ENCODE peak calls at places on chromosomes 11 and 22, in nine cellular contexts. R is GM19239; G is HepG2; W is hepatic stellate cell; I is mucosa of gallbladder; B is NCI-H2029; K is AG20443; Y is NCI-H1417; O is activated naive CD4-positive, alpha-beta T cell. C is an unnamed sample.

GRCh38 chr22:27836181-27836580 is 34.6 kb upstream of the MN1 start:
- DNase-seq in O (no peak), K (peak; percentile 74), W (no peak), G (no peak), B (no peak), R (no peak), Y (no peak), I (no peak), C (peak; percentile 81)

GRCh38 chr11:64793271-64794160 is 9.5 kb downstream of the MAP4K2 start:
- DNase-seq in O (no peak), R (no peak), Y (no peak), B (no peak), W (no peak), I (no peak), G (no peak), K (no peak), C (no peak)

GRCh38 chr11:1608363-1608762 is at the start of gene KRTAP5-3:
- DNase-seq in R (no peak), W (no peak), B (peak; percentile 39), K (no peak), G (no peak), I (no peak), Y (peak; percentile 43), O (no peak), C (no peak)

GRCh38 chr11:87437844-87438223 is 400.1 kb downstream of the TMEM135 start:
- DNase-seq in G (no peak), K (peak; percentile 56), O (no peak), B (no peak), Y (no peak), W (peak; percentile 28), I (no peak), R (no peak), C (peak; percentile 84)

GRCh38 chr11:34075178-34075820 is 23.8 kb downstream of the CAPRIN1 start:
- DNase-seq in Y (no peak), W (peak; percentile 57), R (no peak), G (no peak), B (no peak), I (no peak), O (no peak), K (peak; percentile 64), C (peak; percentile 63)

GRCh38 chr11:60777572-60777971 is 7.6 kb upstream of the MS4A10 start:
- DNase-seq in W (peak; percentile 90), R (no peak), K (peak; percentile 80), O (no peak), G (peak; percentile 37), Y (no peak), B (no peak), I (no peak), C (peak; percentile 80)

GRCh38 chr22:19812910-19813309 is 41.8 kb downstream of the GNB1L start:
- DNase-seq in I (peak; percentile 3), Y (no peak), K (no peak), G (no peak), B (no peak), O (no peak), W (no peak), R (no peak), C (no peak)

GRCh38 chr11:66768088-66768521 is 39.1 kb upstream of the SPTBN2 start:
- DNase-seq in G (peak; percentile 56), I (no peak), K (no peak), O (no peak), Y (no peak), R (no peak), B (no peak), W (no peak), C (no peak)

GRCh38 chr11:60493454-60493853 is 876 bp downstream of the MS4A12 start:
- DNase-seq in B (no peak), K (no peak), Y (no peak), O (no peak), G (no peak), W (no peak), I (no peak), R (no peak), C (no peak)

C was measured in AG10803.